ENCODE peak calls at places on chromosomes 7 and 10, in seven cellular contexts. G is lower lobe of right lung, K is brain microvascular endothelial cell, E is left ventricle myocardium inferior, U is breast epithelium, D is astrocyte of the spinal cord, Q is cardiac muscle cell. N is an unnamed sample.
A peak's percentile ranks its signal among the peaks of the same experiment; 100 is the strongest.

GRCh38 chr10:33801705-33802104 is 467.2 kb upstream of the NRP1 start:
- DNase-seq in Q (no peak), K (peak; percentile 48), D (peak; percentile 29), E (no peak), G (no peak), U (no peak), N (peak; percentile 57)

GRCh38 chr10:125117941-125118630 is 42.3 kb downstream of the CTBP2 start:
- DNase-seq in Q (no peak), K (no peak), U (peak; percentile 46), D (peak; percentile 38), G (no peak), E (peak; percentile 55), N (no peak)

GRCh38 chr10:50362547-50363125 is 111.3 kb upstream of the ASAH2 start:
- DNase-seq in K (no peak), G (no peak), E (no peak), U (no peak), D (no peak), Q (no peak), N (no peak)

GRCh38 chr10:119309423-119309770 is 102.0 kb downstream of the GRK5 start:
- DNase-seq in G (peak; percentile 3), D (no peak), U (no peak), E (no peak), K (no peak), Q (no peak), N (no peak)

GRCh38 chr10:15742102-15742501 is 22.4 kb upstream of the ITGA8 start:
- DNase-seq in E (no peak), K (no peak), U (no peak), Q (no peak), G (no peak), D (no peak), N (no peak)

GRCh38 chr7:105691029-105691691 is 109.9 kb upstream of the EFCAB10 start:
- DNase-seq in G (no peak), D (peak; percentile 30), U (no peak), Q (no peak), E (no peak), K (peak; percentile 16), N (no peak)

GRCh38 chr10:33160151-33160550 is 174.3 kb downstream of the NRP1 start:
- DNase-seq in K (no peak), Q (no peak), D (no peak), U (no peak), E (no peak), G (no peak), N (no peak)

GRCh38 chr10:132904814-132905649 is 37.3 kb downstream of the CFAP46 start:
- DNase-seq in K (no peak), U (no peak), E (no peak), Q (no peak), D (no peak), G (no peak), N (no peak)

GRCh38 chr10:4671451-4672145 is 154.4 kb upstream of the AKR1E2 start:
- DNase-seq in U (no peak), E (no peak), Q (no peak), G (no peak), D (peak; percentile 84), K (peak; percentile 33), N (no peak)

GRCh38 chr10:86393858-86394472 is 27.4 kb upstream of the GRID1 start:
- DNase-seq in U (no peak), G (no peak), E (no peak), Q (no peak), D (no peak), K (no peak), N (no peak)

GRCh38 chr10:100909506-100910260 is 3.1 kb upstream of the SLF2 start:
- DNase-seq in E (no peak), Q (no peak), K (no peak), D (no peak), U (no peak), G (no peak), N (no peak)

GRCh38 chr7:116588641-116589594 is 64.1 kb downstream of the CAV1 start:
- DNase-seq in K (peak; percentile 44), U (no peak), D (peak; percentile 83), G (no peak), Q (peak; percentile 67), E (no peak), N (no peak)

GRCh38 chr7:101885597-101885955 is 68.2 kb downstream of the CUX1 start:
- DNase-seq in K (no peak), D (no peak), Q (no peak), E (no peak), G (peak; percentile 44), U (no peak), N (no peak)

GRCh38 chr7:151549644-151550043 is 29.9 kb upstream of the RHEB start:
- DNase-seq in E (no peak), U (no peak), D (no peak), G (no peak), K (no peak), Q (no peak), N (no peak)

GRCh38 chr10:8898745-8899330 is 844.4 kb downstream of the GATA3 start:
- DNase-seq in E (no peak), G (no peak), D (no peak), U (no peak), K (no peak), Q (no peak), N (no peak)

GRCh38 chr10:122931088-122931958 is 20.9 kb downstream of the FAM24A start:
- DNase-seq in D (no peak), E (no peak), U (no peak), G (no peak), K (no peak), Q (no peak), N (no peak)

GRCh38 chr7:5012985-5013384 is 32.7 kb upstream of the RBAK start:
- DNase-seq in G (no peak), K (no peak), U (no peak), Q (peak; percentile 1), E (no peak), D (no peak), N (no peak)

GRCh38 chr7:151244871-151245346 is 3.6 kb downstream of the SMARCD3 start:
- DNase-seq in D (no peak), Q (peak; percentile 3), G (peak; percentile 26), U (no peak), E (no peak), K (no peak), N (peak; percentile 45)

GRCh38 chr10:11011436-11011835 is 6.2 kb upstream of the CELF2 start:
- DNase-seq in U (no peak), Q (no peak), G (no peak), K (no peak), D (no peak), E (no peak), N (no peak)

GRCh38 chr7:158633055-158633956 is 45.7 kb upstream of the PTPRN2 start:
- DNase-seq in D (no peak), G (no peak), Q (no peak), E (no peak), U (no peak), K (no peak), N (no peak)

GRCh38 chr7:133081119-133081604 is 728 bp downstream of the CHCHD3 start:
- DNase-seq in U (no peak), E (peak; percentile 26), D (no peak), G (no peak), Q (peak; percentile 43), K (peak; percentile 11), N (no peak)

GRCh38 chr7:41437257-41438196 is 265.4 kb downstream of the INHBA start:
- DNase-seq in U (no peak), E (no peak), D (peak; percentile 5), K (no peak), G (no peak), Q (no peak), N (no peak)

GRCh38 chr10:101903827-101904520 is 60.4 kb upstream of the KCNIP2 start:
- DNase-seq in Q (no peak), K (no peak), D (no peak), E (no peak), G (no peak), U (no peak), N (no peak)

GRCh38 chr7:144842377-144842851 is 6.6 kb upstream of the TPK1 start:
- DNase-seq in K (no peak), Q (no peak), E (peak; percentile 24), D (no peak), U (no peak), G (peak; percentile 68), N (no peak)

DNA sequence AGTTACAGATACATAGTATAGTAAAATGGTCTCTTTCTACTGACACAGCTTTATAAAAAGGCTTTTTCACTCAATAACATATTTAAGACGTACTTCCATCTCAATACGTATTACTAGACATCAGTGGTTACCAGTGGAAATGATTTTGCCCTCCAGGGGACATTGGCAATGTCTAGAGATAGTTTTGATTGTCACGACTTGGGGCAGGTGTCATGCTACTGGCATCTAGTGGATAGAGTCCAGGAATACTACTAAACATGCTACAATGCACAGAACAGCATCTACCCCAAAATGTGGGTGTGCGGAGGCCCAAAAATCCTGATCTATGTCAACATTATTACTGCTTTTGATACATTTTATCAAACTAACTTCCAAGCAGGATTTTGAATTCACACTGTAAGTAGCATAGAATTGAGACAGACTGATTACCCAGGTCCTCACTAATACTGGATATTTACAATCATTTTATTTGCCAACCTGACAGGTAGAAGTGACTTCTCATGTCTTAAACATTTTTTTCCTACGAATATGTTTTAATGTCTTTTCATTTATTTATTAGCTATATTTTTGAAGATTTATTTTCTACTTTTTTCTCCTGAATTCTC is 53.8 kb downstream of the HGF start:
- DNase-seq in U (no peak), D (peak; percentile 50), E (no peak), G (no peak), Q (peak; percentile 30), K (peak; percentile 79), N (no peak)
- TF ChIP-seq CTCF in U (no peak), D (peak; percentile 57), E (peak; percentile 49), G (no peak), Q (peak; percentile 34), K (peak; percentile 73), N (no peak)

GRCh38 chr10:71396084-71396713 is 521 bp upstream of the CDH23 start:
- DNase-seq in Q (peak; percentile 89), K (no peak), G (no peak), E (peak; percentile 66), D (peak; percentile 11), U (no peak), N (peak; percentile 72)
- H3K4me3 ChIP-seq in Q (peak overlapping the region; percentile 44), K (no peak overlapping the region), G (peak overlapping the region; percentile 55), E (peak overlapping the region; percentile 72), D (no peak overlapping the region), U (peak overlapping the region; percentile 84), N (peak overlapping the region; percentile 63)

DNA sequence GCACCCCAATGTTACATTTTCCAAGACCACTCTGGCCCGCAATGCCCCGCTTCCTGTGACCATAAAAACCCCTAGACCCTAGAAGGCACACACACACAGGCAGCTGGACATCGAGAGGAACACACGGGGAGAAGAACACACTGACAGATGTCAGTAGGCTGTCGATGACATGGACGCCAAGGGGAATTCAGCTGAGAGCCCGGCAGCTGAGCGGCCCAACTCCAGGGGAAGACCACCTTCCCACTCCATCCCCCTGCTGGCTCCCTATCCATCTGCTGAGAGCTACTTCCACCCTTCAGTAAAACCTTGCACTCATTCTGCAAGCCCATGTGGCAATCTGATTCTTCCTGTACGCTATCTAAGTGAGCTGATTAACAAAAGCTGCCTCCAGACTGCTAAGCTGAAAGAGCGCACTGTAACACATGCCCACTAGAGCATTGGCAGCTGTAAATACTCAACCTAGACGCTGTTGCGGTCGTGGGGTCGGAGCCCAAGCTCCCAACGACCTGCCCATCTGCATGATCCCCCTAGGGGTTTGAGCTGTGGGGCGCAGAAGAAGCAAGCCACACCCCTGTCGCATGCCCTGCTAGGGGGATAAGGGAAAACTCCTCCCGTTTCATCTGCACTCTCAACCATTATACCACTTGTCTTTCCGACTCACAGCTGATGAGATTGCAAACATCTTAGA is 843.6 kb upstream of the POT1 start:
- DNase-seq in K (no peak), Q (no peak), U (no peak), E (no peak), G (no peak), D (no peak), N (no peak)
- TF ChIP-seq CTCF in K (no peak), Q (no peak), U (no peak), E (no peak), G (no peak), D (no peak), N (no peak)

GRCh38 chr10:99531026-99531695 is 1.6 kb upstream of the NKX2-3 start:
- DNase-seq in D (no peak), Q (peak; percentile 44), G (no peak), K (no peak), U (no peak), E (no peak), N (no peak)
- H3K4me3 ChIP-seq in D (no peak overlapping the region), Q (peak overlapping the region; percentile 0), G (no peak overlapping the region), K (no peak overlapping the region), U (peak overlapping the region; percentile 5), E (peak overlapping the region; percentile 21), N (no peak overlapping the region)